ENCODE peak calls at places on chromosomes 2 and 18, in nine cellular contexts. F is fibroblast of lung, G is mammary epithelial cell, H is hepatocyte, Z is IMR-90, J is GM12878, D is GM23338, Q is H1, U is K562. B is an unnamed sample. For H3K4me1, the result is how much of the 10 kb centered on the place peaks cover.

GRCh38 chr2:231201475-231201814 is 3.0 kb downstream of the ARMC9 start:
- DNase-seq in F (no peak), G (no peak), H (no peak), Z (no peak), J (no peak), D (no peak), Q (no peak), U (no peak), B (no peak)

GRCh38 chr2:15733867-15734765 is 142.4 kb downstream of the DDX1 start:
- DNase-seq in F (peak), G (no peak), H (peak), Z (peak), J (no peak), D (no peak), Q (no peak), U (no peak), B (no peak)

GRCh38 chr2:120940726-120941256 is 205.1 kb downstream of the GLI2 start:
- DNase-seq in F (no peak), G (no peak), H (no peak), Z (no peak), J (no peak), D (no peak), Q (no peak), U (no peak), B (no peak)

GRCh38 chr2:203441463-203441862 is 93.6 kb downstream of the RAPH1 start:
- DNase-seq in F (no peak), G (no peak), H (no peak), Z (no peak), J (no peak), D (no peak), Q (no peak), U (no peak), B (no peak)

GRCh38 chr2:217834744-217835513 is 167.9 kb downstream of the TNS1 start:
- DNase-seq in F (no peak), G (no peak), H (no peak), Z (peak), J (no peak), D (no peak), Q (no peak), U (no peak), B (no peak)

GRCh38 chr2:159228006-159228655 is 58.4 kb downstream of the WDSUB1 start:
- DNase-seq in F (no peak), G (no peak), H (no peak), Z (no peak), J (no peak), D (no peak), Q (no peak), U (no peak), B (no peak)

GRCh38 chr2:85173909-85174308 is 40.7 kb downstream of the TCF7L1 start:
- DNase-seq in F (peak), G (no peak), H (no peak), Z (peak), J (no peak), D (no peak), Q (no peak), U (no peak), B (no peak)

GRCh38 chr2:184564092-184564491 is 34.2 kb upstream of the ZNF804A start:
- DNase-seq in F (no peak), G (no peak), H (no peak), Z (no peak), J (no peak), D (no peak), Q (no peak), U (no peak), B (no peak)

GRCh38 chr2:10048501-10049171 is 5.3 kb downstream of the KLF11 start:
- DNase-seq in F (peak), G (peak), H (peak), Z (peak), J (no peak), D (peak), Q (no peak), U (no peak), B (no peak)

GRCh38 chr2:88711897-88712296 is 20.4 kb downstream of the RPIA start:
- DNase-seq in F (no peak), G (peak), H (no peak), Z (no peak), J (no peak), D (peak), Q (no peak), U (no peak), B (no peak)

GRCh38 chr18:44821924-44822323 is 141.2 kb downstream of the SETBP1 start:
- DNase-seq in F (no peak), G (no peak), H (no peak), Z (no peak), J (no peak), D (no peak), Q (no peak), U (no peak), B (no peak)

GRCh38 chr2:134455426-134455825 is 201.6 kb downstream of the MGAT5 start:
- DNase-seq in F (no peak), G (no peak), H (no peak), Z (no peak), J (no peak), D (no peak), Q (no peak), U (no peak), B (no peak)

GRCh38 chr18:48504819-48505218 is 34.0 kb upstream of the CTIF start:
- DNase-seq in F (no peak), G (no peak), H (no peak), Z (no peak), J (no peak), D (no peak), Q (no peak), U (no peak), B (no peak)

GRCh38 chr2:233021771-233022170 is 8.7 kb upstream of the NGEF start:
- DNase-seq in F (peak), G (no peak), H (no peak), Z (peak), J (no peak), D (no peak), Q (no peak), U (peak), B (no peak)

GRCh38 chr18:70936160-70936559 is 647.3 kb downstream of the SOCS6 start:
- DNase-seq in F (no peak), G (no peak), H (no peak), Z (no peak), J (no peak), D (no peak), Q (no peak), U (no peak), B (no peak)

GRCh38 chr2:28282861-28283646 is 109.6 kb upstream of the FOSL2 start:
- DNase-seq in F (no peak), G (no peak), H (no peak), Z (no peak), J (no peak), D (no peak), Q (no peak), U (no peak), B (no peak)

GRCh38 chr18:77130229-77131099 is 2.1 kb downstream of the MBP start:
- DNase-seq in F (no peak), G (no peak), H (no peak), Z (no peak), J (no peak), D (no peak), Q (no peak), U (no peak), B (no peak)

GRCh38 chr2:120820263-120820884 is 84.7 kb downstream of the GLI2 start:
- DNase-seq in F (peak), G (no peak), H (peak), Z (peak), J (no peak), D (no peak), Q (no peak), U (no peak), B (peak)

GRCh38 chr2:232518844-232519243 is 1.3 kb upstream of the PRSS56 start:
- DNase-seq in F (no peak), G (no peak), H (no peak), Z (no peak), J (no peak), D (no peak), Q (no peak), U (no peak), B (no peak)

GRCh38 chr2:83168377-83168776 is 1290.7 kb downstream of the SUCLG1 start:
- DNase-seq in F (no peak), G (no peak), H (no peak), Z (no peak), J (no peak), D (no peak), Q (no peak), U (no peak), B (no peak)

GRCh38 chr2:53170463-53170862 is 597.1 kb upstream of the CHAC2 start:
- DNase-seq in F (peak), G (no peak), H (no peak), Z (peak), J (no peak), D (no peak), Q (no peak), U (no peak), B (no peak)

GRCh38 chr2:196225213-196225612 is 53.8 kb upstream of the STK17B start:
- DNase-seq in F (peak), G (peak), H (no peak), Z (peak), J (no peak), D (no peak), Q (no peak), U (no peak), B (no peak)

GRCh38 chr2:98664323-98664722 is 55.9 kb downstream of the UNC50 start:
- DNase-seq in F (peak), G (peak), H (no peak), Z (no peak), J (no peak), D (no peak), Q (no peak), U (no peak), B (no peak)

GRCh38 chr2:64024259-64024949 is 5.2 kb upstream of the VPS54 start:
- DNase-seq in F (no peak), G (no peak), H (peak), Z (no peak), J (no peak), D (no peak), Q (no peak), U (no peak), B (no peak)

GRCh38 chr18:56756971-56757370 is 105.8 kb downstream of the WDR7 start:
- DNase-seq in F (no peak), G (no peak), H (no peak), Z (no peak), J (no peak), D (no peak), Q (no peak), U (no peak), B (no peak)

GRCh38 chr2:11592671-11593574 is 59.1 kb downstream of the GREB1 start:
- DNase-seq in F (no peak), G (no peak), H (no peak), Z (no peak), J (no peak), D (no peak), Q (no peak), U (no peak), B (peak)

GRCh38 chr2:29841386-29842004 is 79.9 kb downstream of the ALK start:
- DNase-seq in F (peak), G (no peak), H (peak), Z (peak), J (peak), D (peak), Q (peak), U (peak), B (peak)

GRCh38 chr2:181170256-181170655 is 189.9 kb downstream of the UBE2E3 start:
- DNase-seq in F (no peak), G (no peak), H (no peak), Z (no peak), J (no peak), D (no peak), Q (no peak), U (no peak), B (no peak)

GRCh38 chr2:53859354-53860159 is at the start of gene GPR75:
- DNase-seq in F (peak), G (peak), H (peak), Z (peak), J (no peak), D (peak), Q (no peak), U (no peak), B (peak)

GRCh38 chr2:11540996-11541692 is 7.3 kb downstream of the GREB1 start:
- DNase-seq in F (no peak), G (no peak), H (no peak), Z (no peak), J (no peak), D (no peak), Q (no peak), U (no peak), B (no peak)

GRCh38 chr2:145190031-145190703 is 670.2 kb upstream of the ZEB2 start:
- DNase-seq in F (no peak), G (peak), H (no peak), Z (peak), J (no peak), D (no peak), Q (no peak), U (no peak), B (peak)

GRCh38 chr2:32135409-32135808 is 30.3 kb upstream of the SLC30A6 start:
- DNase-seq in F (peak), G (peak), H (peak), Z (peak), J (no peak), D (peak), Q (no peak), U (peak), B (no peak)

GRCh38 chr2:75431276-75431675 is 129.5 kb downstream of the EVA1A start:
- DNase-seq in F (no peak), G (no peak), H (no peak), Z (no peak), J (peak), D (no peak), Q (no peak), U (no peak), B (no peak)

GRCh38 chr2:75428060-75428459 is 132.7 kb downstream of the EVA1A start:
- DNase-seq in F (no peak), G (no peak), H (no peak), Z (no peak), J (no peak), D (no peak), Q (no peak), U (no peak), B (no peak)

GRCh38 chr2:75431757-75432156 is 129.0 kb downstream of the EVA1A start:
- DNase-seq in F (no peak), G (no peak), H (no peak), Z (no peak), J (peak), D (no peak), Q (no peak), U (no peak), B (no peak)

GRCh38 chr2:75428627-75429026 is 132.1 kb downstream of the EVA1A start:
- DNase-seq in F (no peak), G (no peak), H (no peak), Z (no peak), J (peak), D (no peak), Q (no peak), U (no peak), B (no peak)

DNA sequence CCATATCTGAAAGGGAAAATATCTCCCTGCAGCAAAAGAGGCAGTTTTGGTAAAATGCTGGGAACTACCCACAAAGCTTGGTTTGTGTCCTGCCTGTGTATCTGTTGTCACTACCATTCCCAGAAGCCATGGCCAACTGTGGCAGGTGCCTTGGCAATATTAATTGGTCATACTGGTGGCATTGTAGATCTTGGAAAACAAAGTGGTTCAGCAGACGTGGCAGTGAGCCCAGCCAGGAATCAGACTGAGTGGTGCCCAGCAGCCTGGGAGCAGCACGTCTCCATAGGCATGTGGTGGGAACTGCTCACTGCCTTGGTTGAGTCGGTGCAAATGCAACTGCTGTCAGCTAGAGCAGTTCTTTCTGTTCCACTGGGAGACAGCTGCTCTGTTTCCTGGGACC is 131.7 kb downstream of the EVA1A start:
- DNase-seq in F (no peak), G (no peak), H (no peak), Z (no peak), J (no peak), D (no peak), Q (no peak), U (no peak), B (no peak)
- H3K4me1 ChIP-seq in F (under half), G (under half), H (under half), Z (under half), J (under half), D (under half), Q (under half), U (under half), B (under half)

GRCh38 chr18:36839835-36840234 is 10.9 kb downstream of the KIAA1328 start:
- DNase-seq in F (no peak), G (no peak), H (no peak), Z (no peak), J (no peak), D (no peak), Q (no peak), U (no peak), B (no peak)
- H2AFZ ChIP-seq in F (no peak), G (no peak), H (no peak), Z (no peak), J (no peak), D (no peak), Q (no peak), U (no peak), B (no peak)

GRCh38 chr2:19774788-19775156 is 127.0 kb downstream of the TTC32 start:
- DNase-seq in F (peak), G (no peak), H (no peak), Z (peak), J (no peak), D (peak), Q (no peak), U (no peak), B (peak)
- H3K4me1 ChIP-seq in F (under half), G (under half), H (under half), Z (under half), J (under half), D (under half), Q (under half), U (under half), B (under half)

GRCh38 chr2:172640389-172640788 is 84.5 kb downstream of the PDK1 start:
- DNase-seq in F (peak), G (no peak), H (no peak), Z (peak), J (no peak), D (no peak), Q (no peak), U (no peak), B (no peak)
- H2AFZ ChIP-seq in F (peak), G (no peak), H (no peak), Z (no peak), J (no peak), D (no peak), Q (no peak), U (no peak), B (no peak)